ENCODE peak calls at places on chromosome 2, in six cellular contexts. N, A, Q, B, M and D are unnamed samples. For H3K9me3 and H3K4me1, the result is how much of the 10 kb centered on the place peaks cover.

GRCh38 chr2:70935468-70936164 is at the start of gene ATP6V1B1:
- DNase-seq in A (no peak), M (peak), N (peak), Q (no peak), B (no peak), D (peak)

GRCh38 chr2:88165604-88166003 is 4.5 kb upstream of the THNSL2 start:
- DNase-seq in Q (no peak), N (no peak), A (no peak), M (no peak), B (no peak), D (no peak)

GRCh38 chr2:205543937-205544702 is 138.2 kb upstream of the NRP2 start:
- DNase-seq in N (no peak), M (no peak), Q (no peak), B (no peak), A (no peak), D (no peak)

GRCh38 chr2:168920504-168921157 is 19.5 kb downstream of the G6PC2 start:
- DNase-seq in B (peak), N (no peak), Q (no peak), M (peak), A (no peak), D (no peak)

GRCh38 chr2:122960727-122961641 is 1064.1 kb upstream of the CNTNAP5 start:
- DNase-seq in N (no peak), B (peak), A (peak), Q (no peak), M (no peak), D (no peak)

GRCh38 chr2:39991298-39991697 is 212.2 kb upstream of the THUMPD2 start:
- DNase-seq in Q (no peak), A (peak), B (peak), M (no peak), N (no peak), D (no peak)

GRCh38 chr2:154709215-154709614 is 10.7 kb downstream of the KCNJ3 start:
- DNase-seq in M (no peak), A (no peak), N (no peak), B (peak), Q (no peak), D (no peak)

GRCh38 chr2:194304191-194304590 is 1352.8 kb upstream of the SLC39A10 start:
- DNase-seq in A (no peak), M (no peak), B (no peak), Q (no peak), N (no peak), D (no peak)

GRCh38 chr2:201523506-201523905 is 72.0 kb downstream of the STRADB start:
- DNase-seq in B (no peak), N (no peak), A (no peak), M (no peak), Q (no peak), D (no peak)

GRCh38 chr2:55026202-55026601 is 24.0 kb downstream of the RTN4 start:
- DNase-seq in A (peak), B (peak), N (no peak), M (no peak), Q (no peak), D (no peak)

GRCh38 chr2:25310965-25311865 is 30.5 kb downstream of the DNMT3A start:
- DNase-seq in Q (no peak), B (no peak), M (peak), N (peak), A (peak), D (peak)

GRCh38 chr2:231162036-231162345 is 36.4 kb upstream of the ARMC9 start:
- DNase-seq in M (no peak), Q (no peak), B (peak), A (peak), N (no peak), D (peak)

GRCh38 chr2:62050456-62051045 is 145.1 kb downstream of the COMMD1 start:
- DNase-seq in A (no peak), Q (no peak), N (no peak), M (no peak), B (no peak), D (no peak)

GRCh38 chr2:147255812-147256211 is 589.0 kb upstream of the ACVR2A start:
- DNase-seq in M (peak), Q (no peak), B (no peak), A (no peak), N (no peak), D (no peak)

GRCh38 chr2:191748050-191748449 is 70.1 kb downstream of the NABP1 start:
- DNase-seq in A (no peak), N (no peak), Q (no peak), M (no peak), B (peak), D (no peak)

GRCh38 chr2:67571785-67572718 is 174.9 kb downstream of the ETAA1 start:
- DNase-seq in M (no peak), A (peak), B (peak), Q (no peak), N (no peak), D (no peak)

GRCh38 chr2:33785201-33786106 is 186.4 kb upstream of the FAM98A start:
- DNase-seq in A (no peak), N (no peak), B (no peak), M (no peak), Q (no peak), D (no peak)

GRCh38 chr2:173327421-173327820 is 27.3 kb upstream of the CDCA7 start:
- DNase-seq in N (no peak), M (no peak), Q (no peak), A (no peak), B (no peak), D (no peak)

GRCh38 chr2:220046507-220046906 is 419.1 kb downstream of the SLC4A3 start:
- DNase-seq in N (no peak), A (no peak), M (no peak), B (no peak), Q (no peak), D (no peak)

GRCh38 chr2:242011516-242011915 is 142.0 kb downstream of the RTP5 start:
- DNase-seq in N (no peak), A (no peak), M (no peak), B (no peak), Q (no peak), D (no peak)

GRCh38 chr2:204948364-204948763 is 403.1 kb downstream of the PARD3B start:
- DNase-seq in B (no peak), N (no peak), A (no peak), Q (no peak), M (no peak), D (no peak)

GRCh38 chr2:56168163-56168562 is 15.6 kb upstream of the CCDC85A start:
- DNase-seq in M (no peak), A (peak), B (no peak), Q (no peak), N (no peak), D (no peak)

GRCh38 chr2:71926098-71926466 is 221.6 kb downstream of the CYP26B1 start:
- DNase-seq in Q (no peak), B (no peak), A (no peak), M (no peak), N (no peak), D (no peak)

GRCh38 chr2:238119756-238120462 is 18.6 kb upstream of the KLHL30 start:
- DNase-seq in A (no peak), M (no peak), N (no peak), Q (no peak), B (no peak), D (no peak)

GRCh38 chr2:101109451-101110140 is 41.6 kb downstream of the TBC1D8 start:
- DNase-seq in Q (no peak), B (peak), M (no peak), A (no peak), N (no peak), D (no peak)

GRCh38 chr2:222315443-222316121 is 16.8 kb upstream of the PAX3 start:
- DNase-seq in M (no peak), A (no peak), N (no peak), Q (no peak), B (no peak), D (no peak)

DNA sequence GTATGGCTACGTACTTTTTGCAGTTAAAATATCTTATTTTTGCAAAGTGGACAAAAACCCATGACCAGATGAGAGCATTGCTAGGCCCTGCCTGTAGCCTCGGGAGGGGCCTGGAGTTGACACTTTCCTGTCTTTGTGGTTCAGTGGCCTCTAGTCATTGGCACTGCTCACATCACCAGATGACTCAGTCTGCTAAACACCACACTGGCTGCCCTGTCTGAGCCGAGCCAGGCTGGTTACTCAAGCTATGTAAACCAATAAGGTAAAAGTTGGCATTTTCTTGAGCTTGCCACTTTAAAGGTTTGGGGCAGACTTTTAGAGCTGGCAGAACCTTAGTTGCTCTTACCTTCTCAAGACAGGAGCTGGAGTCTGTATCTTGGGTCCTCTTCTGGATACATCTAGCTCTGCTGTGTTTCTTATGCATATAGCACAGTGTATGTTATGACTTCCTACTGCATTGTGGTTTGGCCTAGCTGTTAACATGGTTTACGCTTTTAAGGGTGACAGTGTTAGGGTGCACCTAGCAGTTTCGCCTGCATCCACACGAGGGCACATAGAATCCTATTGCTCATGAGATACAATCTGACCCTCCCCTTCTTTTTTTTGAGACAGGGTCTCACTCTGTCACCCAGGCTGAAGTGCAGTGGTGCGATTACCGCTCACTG is 76.4 kb downstream of the AP1S3 start:
- DNase-seq in Q (no peak), B (peak), A (peak), N (peak), M (peak), D (peak)
- H2AFZ ChIP-seq in Q (no peak), B (no peak), A (peak), N (no peak), M (no peak), D (peak)

GRCh38 chr2:82043867-82044266 is 1739.3 kb upstream of the LRRTM1 start:
- DNase-seq in M (no peak), B (no peak), N (no peak), Q (no peak), A (no peak), D (no peak)
- H3K9me3 ChIP-seq in M (under half), B (under half), N (under half), Q (under half), A (under half), D (under half)

GRCh38 chr2:99710720-99711612 is 221.1 kb upstream of the REV1 start:
- DNase-seq in Q (no peak), A (no peak), M (no peak), B (no peak), N (no peak), D (no peak)

GRCh38 chr2:99707592-99707991 is 217.8 kb upstream of the REV1 start:
- DNase-seq in B (peak), Q (no peak), M (no peak), A (no peak), N (no peak), D (peak)

GRCh38 chr2:99709229-99709628 is 219.4 kb upstream of the REV1 start:
- DNase-seq in Q (no peak), B (no peak), N (no peak), M (no peak), A (no peak), D (no peak)

GRCh38 chr2:99706734-99707133 is 216.9 kb upstream of the REV1 start:
- DNase-seq in M (no peak), Q (no peak), B (no peak), A (no peak), N (no peak), D (no peak)

GRCh38 chr2:99708231-99708630 is 218.4 kb upstream of the REV1 start:
- DNase-seq in A (no peak), M (no peak), B (no peak), N (no peak), Q (no peak), D (no peak)
- H3K4me1 ChIP-seq in A (under half), M (under half), B (under half), N (under half), Q (under half), D (under half)

GRCh38 chr2:240818293-240818542 is 1.8 kb downstream of the KIF1A start:
- DNase-seq in M (no peak), A (no peak), B (no peak), N (no peak), Q (no peak), D (no peak)

GRCh38 chr2:240820607-240821428 is 799 bp upstream of the KIF1A start:
- DNase-seq in A (no peak), B (no peak), M (peak), N (peak), Q (no peak), D (no peak)

GRCh38 chr2:240820014-240820606 is at the start of gene KIF1A:
- DNase-seq in N (peak), Q (no peak), B (no peak), M (peak), A (no peak), D (no peak)

GRCh38 chr2:240818543-240819403 is 1.2 kb downstream of the KIF1A start:
- DNase-seq in B (no peak), M (peak), A (no peak), Q (no peak), N (peak), D (no peak)

DNA sequence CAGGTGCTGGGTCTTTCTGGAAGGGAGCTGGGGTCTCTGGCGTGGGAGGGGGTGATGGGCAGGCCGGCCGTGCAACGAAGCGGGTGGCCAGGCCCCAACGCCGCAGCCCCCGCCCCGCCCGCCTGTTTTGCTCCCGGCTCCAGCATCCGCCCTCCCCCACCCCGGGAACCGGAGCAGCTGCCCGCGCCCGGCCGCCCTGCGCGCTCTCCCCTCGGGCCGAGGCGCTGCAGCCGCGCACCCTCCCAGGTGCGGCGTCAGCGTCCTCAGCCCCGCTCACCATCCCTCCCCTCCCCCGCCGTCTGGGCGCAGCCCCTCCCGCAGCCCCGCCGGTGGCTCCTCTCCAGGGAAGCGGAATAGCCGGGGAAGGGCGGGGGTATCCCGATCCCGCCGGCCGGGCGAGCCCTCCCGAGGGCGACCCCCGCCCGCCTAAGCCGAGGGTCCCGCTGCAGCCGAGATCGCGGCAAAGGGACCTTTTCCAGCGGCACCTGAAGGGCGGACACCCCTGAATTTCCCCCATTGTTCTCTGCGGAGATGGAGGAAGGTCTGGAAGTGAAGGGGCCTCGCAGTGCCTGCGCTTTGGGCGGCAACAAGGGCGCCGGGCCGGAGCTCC is 510 bp downstream of the KIF1A start:
- DNase-seq in A (no peak), Q (no peak), B (no peak), M (peak), N (no peak), D (no peak)
- H2AFZ ChIP-seq in A (no peak), Q (no peak), B (no peak), M (peak), N (no peak), D (no peak)

GRCh38 chr2:118345465-118345864 is 257.2 kb downstream of the INSIG2 start:
- DNase-seq in A (no peak), N (no peak), M (no peak), B (no peak), Q (no peak), D (no peak)

GRCh38 chr2:118339386-118339785 is 251.1 kb downstream of the INSIG2 start:
- DNase-seq in N (no peak), B (no peak), A (no peak), Q (no peak), M (no peak), D (no peak)

GRCh38 chr2:118340103-118340502 is 251.8 kb downstream of the INSIG2 start:
- DNase-seq in N (no peak), Q (no peak), M (peak), B (no peak), A (no peak), D (no peak)
- H3K9me3 ChIP-seq in N (under half), Q (under half), M (under half), B (under half), A (under half), D (under half)

GRCh38 chr2:233245406-233245805 is 6.1 kb upstream of the ATG16L1 start:
- DNase-seq in N (no peak), M (no peak), B (no peak), A (no peak), Q (no peak), D (peak)
- H3K4me1 ChIP-seq in N (under half), M (under half), B (under half), A (under half), Q (under half), D (half or more)

DNA sequence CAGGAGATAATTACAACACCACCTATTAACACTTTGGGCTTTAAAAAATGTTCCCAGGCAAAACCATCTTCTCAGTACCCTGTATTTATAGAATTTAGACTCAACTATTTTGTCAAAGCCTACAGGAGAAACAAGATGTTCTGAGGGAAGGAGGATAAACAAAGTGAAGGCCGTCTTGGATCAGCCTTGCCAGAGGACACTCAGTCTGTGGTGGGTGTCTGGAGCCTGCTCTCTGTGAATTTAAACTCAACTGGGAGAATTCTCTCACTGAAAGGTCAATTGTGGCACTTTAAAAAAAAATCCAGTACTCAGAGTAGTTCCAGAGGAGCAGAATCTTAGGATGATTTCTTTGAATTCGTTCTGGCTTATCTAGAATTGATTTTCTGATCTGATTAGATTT is 28.4 kb upstream of the SLC1A4 start:
- DNase-seq in N (no peak), B (no peak), Q (no peak), A (no peak), M (no peak), D (no peak)
- H2AFZ ChIP-seq in N (no peak), B (no peak), Q (no peak), A (no peak), M (no peak), D (no peak)

GRCh38 chr2:10879159-10879558 is 32.6 kb upstream of the KCNF1 start:
- DNase-seq in Q (no peak), N (no peak), M (no peak), A (no peak), B (no peak), D (peak)

GRCh38 chr2:10883066-10883465 is 28.7 kb upstream of the KCNF1 start:
- DNase-seq in N (no peak), M (no peak), Q (no peak), A (no peak), B (no peak), D (no peak)

GRCh38 chr2:10879624-10880585 is 31.8 kb upstream of the KCNF1 start:
- DNase-seq in B (no peak), M (no peak), A (no peak), Q (no peak), N (no peak), D (no peak)

GRCh38 chr2:10882568-10882967 is 29.2 kb upstream of the KCNF1 start:
- DNase-seq in B (no peak), A (no peak), N (no peak), M (no peak), Q (no peak), D (no peak)

GRCh38 chr2:10880586-10881321 is 31.0 kb upstream of the KCNF1 start:
- DNase-seq in A (no peak), M (no peak), B (no peak), Q (no peak), N (no peak), D (no peak)
- H3K9me3 ChIP-seq in A (under half), M (under half), B (under half), Q (under half), N (under half), D (under half)

GRCh38 chr2:44940053-44940494 is 1.4 kb upstream of the SIX3 start:
- DNase-seq in A (no peak), B (no peak), M (peak), N (no peak), Q (no peak), D (no peak)
- H3K4me1 ChIP-seq in A (under half), B (under half), M (under half), N (under half), Q (under half), D (under half)